ENCODE peak calls at places on chromosomes 1 and 21, in five cellular contexts. Q, U, J, N and B are unnamed samples.

GRCh38 chr1:93732514-93732913 is 50.9 kb upstream of the BCAR3 start:
- DNase-seq in J (no peak), U (no peak), Q (peak), N (no peak), B (no peak)

GRCh38 chr1:23591460-23592208 is 32.3 kb upstream of the ID3 start:
- DNase-seq in U (no peak), J (no peak), Q (no peak), N (peak), B (no peak)

GRCh38 chr1:59367269-59368006 is 70.5 kb downstream of the FGGY start:
- DNase-seq in U (no peak), J (peak), Q (peak), N (no peak), B (no peak)

GRCh38 chr1:118786454-118787155 is 201.5 kb downstream of the TBX15 start:
- DNase-seq in Q (no peak), J (no peak), U (no peak), N (no peak), B (no peak)

GRCh38 chr1:203557390-203557789 is 63.4 kb downstream of the OPTC start:
- DNase-seq in J (peak), N (no peak), U (no peak), Q (no peak), B (no peak)

GRCh38 chr1:207962716-207963428 is 51.9 kb upstream of the CD34 start:
- DNase-seq in N (no peak), Q (no peak), J (peak), U (no peak), B (no peak)

GRCh38 chr21:17611414-17612022 is 1.2 kb downstream of the BTG3 start:
- DNase-seq in Q (peak), J (peak), U (peak), N (peak), B (peak)

GRCh38 chr1:232859216-232859615 is 54.0 kb downstream of the MAP10 start:
- DNase-seq in U (no peak), N (no peak), Q (no peak), J (no peak), B (no peak)

GRCh38 chr1:3536395-3536794 is 74.9 kb downstream of the MEGF6 start:
- DNase-seq in Q (no peak), N (no peak), J (no peak), U (no peak), B (no peak)

GRCh38 chr21:32581732-32582131 is 3.6 kb downstream of the TCP10L start:
- DNase-seq in N (no peak), Q (no peak), U (no peak), J (no peak), B (no peak)

GRCh38 chr1:202058001-202058908 is 47.9 kb downstream of the ELF3 start:
- DNase-seq in Q (no peak), U (peak), J (peak), N (peak), B (no peak)

GRCh38 chr21:45379171-45379900 is 25.6 kb upstream of the COL18A1 start:
- DNase-seq in N (no peak), Q (no peak), J (no peak), U (no peak), B (no peak)

GRCh38 chr1:153776971-153777370 is 1.8 kb downstream of the SLC27A3 start:
- DNase-seq in Q (no peak), U (no peak), J (no peak), N (no peak), B (no peak)

GRCh38 chr21:35697321-35697808 is 363.0 kb downstream of the SETD4 start:
- DNase-seq in Q (no peak), U (no peak), J (peak), N (no peak), B (peak)

GRCh38 chr1:244280859-244281258 is 170.8 kb downstream of the ADSS2 start:
- DNase-seq in Q (no peak), J (peak), N (peak), U (no peak), B (no peak)

GRCh38 chr1:159121526-159121925 is 45.0 kb upstream of the AIM2 start:
- DNase-seq in U (no peak), Q (no peak), N (no peak), J (no peak), B (no peak)

GRCh38 chr1:14910947-14911721 is 242.4 kb upstream of the TMEM51 start:
- DNase-seq in U (no peak), N (no peak), Q (no peak), J (no peak), B (no peak)

GRCh38 chr21:39637971-39638628 is 25.4 kb downstream of the B3GALT5 start:
- DNase-seq in U (no peak), Q (no peak), J (no peak), N (no peak), B (no peak)

GRCh38 chr1:29002792-29003191 is 88.4 kb downstream of the EPB41 start:
- DNase-seq in Q (no peak), J (no peak), N (no peak), U (no peak), B (no peak)

GRCh38 chr1:34928066-34928864 is 1.2 kb downstream of the DLGAP3 start:
- DNase-seq in N (no peak), Q (no peak), U (no peak), J (no peak), B (no peak)

GRCh38 chr1:94072840-94073516 is 48.0 kb downstream of the ABCA4 start:
- DNase-seq in Q (no peak), N (no peak), J (no peak), U (no peak), B (peak)

GRCh38 chr1:59947047-59947938 is 20.7 kb upstream of the CYP2J2 start:
- DNase-seq in U (peak), N (peak), Q (peak), J (peak), B (peak)

GRCh38 chr1:42669936-42670335 is 11.7 kb downstream of the PPIH start:
- DNase-seq in U (no peak), J (no peak), N (no peak), Q (no peak), B (no peak)

GRCh38 chr1:12600880-12601633 is 17.0 kb downstream of the DHRS3 start:
- DNase-seq in U (peak), Q (peak), N (peak), J (no peak), B (peak)

GRCh38 chr1:78577257-78578100 is 42.8 kb upstream of the IFI44L start:
- DNase-seq in U (no peak), J (no peak), N (no peak), Q (no peak), B (no peak)
- H3K4me2 ChIP-seq in U (no peak), J (peak), N (no peak), Q (no peak), B (no peak)

GRCh38 chr1:41345434-41346075 is 15.7 kb upstream of the FOXO6 start:
- DNase-seq in Q (no peak), N (no peak), J (no peak), U (no peak), B (no peak)

GRCh38 chr1:41341756-41342562 is 19.3 kb upstream of the FOXO6 start:
- DNase-seq in N (no peak), J (peak), Q (peak), U (no peak), B (no peak)

GRCh38 chr1:41342774-41343355 is 18.4 kb upstream of the FOXO6 start:
- DNase-seq in U (no peak), N (no peak), Q (no peak), J (no peak), B (no peak)

GRCh38 chr1:41341365-41341683 is 19.9 kb upstream of the FOXO6 start:
- DNase-seq in Q (peak), J (no peak), U (no peak), N (no peak), B (no peak)

GRCh38 chr1:41343790-41344679 is 17.2 kb upstream of the FOXO6 start:
- DNase-seq in J (no peak), U (no peak), Q (peak), N (no peak), B (no peak)
- H3K4me2 ChIP-seq in J (no peak), U (no peak), Q (no peak), N (no peak), B (no peak)

DNA sequence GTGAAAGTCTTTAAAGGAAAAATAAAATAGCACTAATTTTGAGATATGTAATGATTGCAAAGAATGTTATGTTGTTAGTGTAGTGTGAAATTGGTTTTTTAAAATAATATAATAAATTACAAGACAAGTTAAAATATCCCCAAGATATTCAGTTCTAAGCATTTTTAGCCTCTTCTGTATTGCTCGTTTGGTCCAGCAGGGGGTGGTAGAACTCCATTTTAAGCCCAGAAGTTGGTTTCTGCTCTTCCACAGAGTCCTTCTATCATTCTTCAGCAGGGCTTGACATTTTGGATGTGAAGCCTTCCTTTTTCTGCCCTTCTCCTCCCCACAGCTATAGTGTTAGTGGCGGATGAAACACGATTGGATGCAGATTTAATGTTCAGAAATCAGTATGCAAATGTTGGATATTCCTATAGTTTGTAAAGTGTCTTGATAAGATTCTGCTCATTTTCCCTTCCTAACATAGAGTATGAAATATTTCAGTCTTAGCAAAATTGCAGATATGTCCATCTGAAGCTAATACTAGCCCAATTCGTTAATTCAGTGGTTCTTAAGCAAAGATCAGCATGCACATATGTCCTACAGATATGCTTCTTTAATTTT is 1.5 kb downstream of the NCAM2 start:
- DNase-seq in N (peak), U (peak), J (peak), Q (peak), B (peak)
- H3K4me2 ChIP-seq in N (no peak), U (no peak), J (no peak), Q (no peak), B (no peak)

GRCh38 chr1:1352784-1353388 is 3.7 kb upstream of the DVL1 start:
- DNase-seq in J (no peak), Q (no peak), U (no peak), N (no peak), B (peak)

GRCh38 chr1:1356166-1356795 is 2.1 kb downstream of the MXRA8 start:
- DNase-seq in U (no peak), N (no peak), Q (no peak), J (no peak), B (no peak)

GRCh38 chr1:1355376-1355775 is 3.0 kb downstream of the MXRA8 start:
- DNase-seq in N (peak), J (peak), U (no peak), Q (peak), B (no peak)

GRCh38 chr1:1353389-1354151 is 4.4 kb upstream of the DVL1 start:
- DNase-seq in J (no peak), U (no peak), Q (no peak), N (no peak), B (no peak)

GRCh38 chr1:1354271-1355247 is 3.8 kb downstream of the MXRA8 start:
- DNase-seq in Q (no peak), N (no peak), J (no peak), U (no peak), B (no peak)
- H3K4me2 ChIP-seq in Q (peak), N (peak), J (peak), U (no peak), B (no peak)

DNA sequence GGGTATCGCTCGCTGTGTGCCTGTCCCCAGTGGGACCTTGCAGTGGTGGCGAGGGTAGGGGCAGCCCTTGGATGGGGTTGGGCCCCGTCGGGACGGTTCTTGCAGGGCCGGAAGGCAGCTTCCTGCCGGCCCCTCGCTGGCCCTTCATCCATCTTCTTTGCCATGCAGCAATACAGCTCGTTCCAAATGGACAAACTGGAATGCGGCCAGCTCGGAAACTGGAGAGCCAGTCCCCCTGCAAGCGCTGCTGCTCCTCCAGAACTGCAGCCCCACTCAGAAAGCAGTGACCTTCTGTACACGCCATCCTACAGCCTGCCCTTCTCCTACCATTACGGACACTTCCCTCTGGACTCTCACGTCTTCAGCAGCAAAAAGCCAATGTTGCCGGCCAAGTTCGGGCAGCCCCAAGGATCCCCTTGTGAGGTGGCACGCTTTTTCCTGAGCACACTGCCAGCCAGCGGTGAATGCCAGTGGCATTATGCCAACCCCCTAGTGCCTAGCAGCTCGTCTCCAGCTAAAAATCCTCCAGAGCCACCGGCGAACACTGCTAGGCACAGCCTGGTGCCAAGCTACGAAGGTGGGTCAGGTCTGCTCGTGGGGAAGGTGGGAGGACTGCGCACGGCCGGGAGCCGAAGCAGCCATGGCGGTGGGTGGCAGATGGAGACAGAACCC is 45.8 kb downstream of the SIM2 start:
- DNase-seq in U (no peak), J (peak), N (no peak), Q (no peak), B (no peak)
- H3K4me2 ChIP-seq in U (no peak), J (no peak), N (no peak), Q (no peak), B (no peak)